ENCODE peak calls at places on chromosome 19, in seven cellular contexts. One of them, this sample, is unnamed.

GRCh38 chr19:19860756-19861390 is 4.8 kb upstream of the ZNF253 start:
- DNase-seq in left kidney: peak
- DNase-seq in neural crest cell: no peak
- DNase-seq in GM12891: no peak
- DNase-seq in stimulated activated CD4-positive, alpha-beta T cell treated with anti-CD3 and anti-CD28 coated beads, TNF-alpha, amount 100 ng/mL, for 4 hours: no peak
- DNase-seq in fibroblast of lung: peak
- DNase-seq in effector CD4-positive, alpha-beta T cell: peak
- DNase-seq in this sample: no peak

GRCh38 chr19:3503036-3503572 is 2.6 kb upstream of the DOHH start:
- DNase-seq in left kidney: no peak
- DNase-seq in neural crest cell: no peak
- DNase-seq in GM12891: no peak
- DNase-seq in stimulated activated CD4-positive, alpha-beta T cell treated with anti-CD3 and anti-CD28 coated beads, TNF-alpha, amount 100 ng/mL, for 4 hours: no peak
- DNase-seq in fibroblast of lung: peak
- DNase-seq in effector CD4-positive, alpha-beta T cell: no peak
- DNase-seq in this sample: peak

GRCh38 chr19:41993612-41994483 is at the start of gene ATP1A3:
- DNase-seq in left kidney: peak
- DNase-seq in neural crest cell: peak
- DNase-seq in GM12891: peak
- DNase-seq in stimulated activated CD4-positive, alpha-beta T cell treated with anti-CD3 and anti-CD28 coated beads, TNF-alpha, amount 100 ng/mL, for 4 hours: peak
- DNase-seq in fibroblast of lung: peak
- DNase-seq in effector CD4-positive, alpha-beta T cell: peak
- DNase-seq in this sample: peak

GRCh38 chr19:3466630-3467029 is 13.7 kb downstream of the SMIM24 start:
- DNase-seq in left kidney: no peak
- DNase-seq in neural crest cell: no peak
- DNase-seq in GM12891: no peak
- DNase-seq in stimulated activated CD4-positive, alpha-beta T cell treated with anti-CD3 and anti-CD28 coated beads, TNF-alpha, amount 100 ng/mL, for 4 hours: no peak
- DNase-seq in fibroblast of lung: no peak
- DNase-seq in effector CD4-positive, alpha-beta T cell: no peak
- DNase-seq in this sample: no peak

GRCh38 chr19:42028304-42029216 is 34.5 kb upstream of the ATP1A3 start:
- DNase-seq in left kidney: peak
- DNase-seq in neural crest cell: peak
- DNase-seq in GM12891: no peak
- DNase-seq in stimulated activated CD4-positive, alpha-beta T cell treated with anti-CD3 and anti-CD28 coated beads, TNF-alpha, amount 100 ng/mL, for 4 hours: no peak
- DNase-seq in fibroblast of lung: no peak
- DNase-seq in effector CD4-positive, alpha-beta T cell: no peak
- DNase-seq in this sample: no peak

GRCh38 chr19:29771708-29772415 is 39.9 kb upstream of the CCNE1 start:
- DNase-seq in left kidney: peak
- DNase-seq in neural crest cell: peak
- DNase-seq in GM12891: no peak
- DNase-seq in stimulated activated CD4-positive, alpha-beta T cell treated with anti-CD3 and anti-CD28 coated beads, TNF-alpha, amount 100 ng/mL, for 4 hours: no peak
- DNase-seq in fibroblast of lung: peak
- DNase-seq in effector CD4-positive, alpha-beta T cell: peak
- DNase-seq in this sample: peak

GRCh38 chr19:48940902-48941301 is 7.4 kb downstream of the DHDH start:
- DNase-seq in left kidney: no peak
- DNase-seq in neural crest cell: no peak
- DNase-seq in GM12891: no peak
- DNase-seq in stimulated activated CD4-positive, alpha-beta T cell treated with anti-CD3 and anti-CD28 coated beads, TNF-alpha, amount 100 ng/mL, for 4 hours: no peak
- DNase-seq in fibroblast of lung: no peak
- DNase-seq in effector CD4-positive, alpha-beta T cell: no peak
- DNase-seq in this sample: no peak

GRCh38 chr19:8575467-8575997 is 1.7 kb downstream of the MYO1F start:
- DNase-seq in left kidney: no peak
- DNase-seq in neural crest cell: no peak
- DNase-seq in GM12891: no peak
- DNase-seq in stimulated activated CD4-positive, alpha-beta T cell treated with anti-CD3 and anti-CD28 coated beads, TNF-alpha, amount 100 ng/mL, for 4 hours: no peak
- DNase-seq in fibroblast of lung: peak
- DNase-seq in effector CD4-positive, alpha-beta T cell: peak
- DNase-seq in this sample: peak

GRCh38 chr19:15442142-15442920 is 7.4 kb downstream of the WIZ start:
- DNase-seq in left kidney: no peak
- DNase-seq in neural crest cell: no peak
- DNase-seq in GM12891: no peak
- DNase-seq in stimulated activated CD4-positive, alpha-beta T cell treated with anti-CD3 and anti-CD28 coated beads, TNF-alpha, amount 100 ng/mL, for 4 hours: no peak
- DNase-seq in fibroblast of lung: no peak
- DNase-seq in effector CD4-positive, alpha-beta T cell: no peak
- DNase-seq in this sample: no peak

This sample was measured in H4.